ENCODE peak calls at places on chromosomes 16 and 17, in four cellular contexts. P is bronchial epithelial cell, O is upper lobe of left lung, Z is testis. H is an unnamed sample. For H3K36me3, the result is how much of the 10 kb centered on the place peaks cover.

GRCh38 chr16:27232061-27232841 is 28.9 kb downstream of the KDM8 start:
- DNase-seq in P (no peak), O (no peak), Z (no peak), H (peak)

GRCh38 chr16:30875881-30876791 is 17.7 kb downstream of the BCL7C start:
- DNase-seq in P (peak), O (no peak), Z (no peak), H (peak)

GRCh38 chr16:24988593-24989338 is 26.4 kb downstream of the ARHGAP17 start:
- DNase-seq in P (peak), O (no peak), Z (peak), H (no peak)

GRCh38 chr16:82031116-82032084 is 3.7 kb upstream of the HSD17B2 start:
- DNase-seq in P (peak), O (no peak), Z (no peak), H (no peak)

GRCh38 chr17:5263441-5263840 is 18.6 kb upstream of the RABEP1 start:
- DNase-seq in P (no peak), O (no peak), Z (no peak), H (no peak)

GRCh38 chr16:75491876-75492275 is 3.4 kb downstream of the CHST6 start:
- DNase-seq in P (no peak), O (no peak), Z (no peak), H (no peak)

GRCh38 chr17:42456223-42457106 is 2.2 kb upstream of the ATP6V0A1 start:
- DNase-seq in P (peak), O (no peak), Z (peak), H (peak)

GRCh38 chr16:12646490-12647274 is 157.0 kb downstream of the CPPED1 start:
- DNase-seq in P (no peak), O (no peak), Z (no peak), H (peak)

GRCh38 chr16:58466396-58466795 is 33.5 kb upstream of the NDRG4 start:
- DNase-seq in P (no peak), O (no peak), Z (no peak), H (no peak)

GRCh38 chr17:76023900-76024237 is 3.2 kb downstream of the EVPL start:
- DNase-seq in P (no peak), O (no peak), Z (no peak), H (no peak)

GRCh38 chr17:59652119-59652518 is 32.4 kb downstream of the CLTC start:
- DNase-seq in P (no peak), O (no peak), Z (no peak), H (no peak)

GRCh38 chr17:77665833-77666232 is 292.7 kb upstream of the TNRC6C start:
- DNase-seq in P (no peak), O (no peak), Z (no peak), H (no peak)

GRCh38 chr16:21277927-21278706 is at the start of gene CRYM:
- DNase-seq in P (peak), O (peak), Z (peak), H (peak)

GRCh38 chr16:87780385-87780989 is 14.7 kb upstream of the KLHDC4 start:
- DNase-seq in P (peak), O (peak), Z (peak), H (peak)

GRCh38 chr17:54518706-54519105 is 381.9 kb upstream of the TOM1L1 start:
- DNase-seq in P (no peak), O (no peak), Z (no peak), H (no peak)

GRCh38 chr17:67784364-67785121 is 40.8 kb upstream of the BPTF start:
- DNase-seq in P (no peak), O (no peak), Z (peak), H (no peak)

GRCh38 chr16:31474173-31474714 is 2.3 kb downstream of the TGFB1I1 start:
- DNase-seq in P (no peak), O (no peak), Z (no peak), H (no peak)

GRCh38 chr17:17300624-17301568 is 2.3 kb upstream of the NT5M start:
- DNase-seq in P (peak), O (peak), Z (peak), H (peak)

GRCh38 chr17:78013683-78014467 is 55.4 kb downstream of the TNRC6C start:
- DNase-seq in P (peak), O (peak), Z (peak), H (no peak)

GRCh38 chr17:72303787-72304733 is 183.2 kb downstream of the SOX9 start:
- DNase-seq in P (no peak), O (no peak), Z (no peak), H (no peak)

GRCh38 chr17:8124350-8125195 is 667 bp upstream of the HES7 start:
- DNase-seq in P (no peak), O (no peak), Z (no peak), H (no peak)

GRCh38 chr16:86498661-86499493 is 11.4 kb upstream of the FOXF1 start:
- DNase-seq in P (no peak), O (no peak), Z (no peak), H (no peak)

GRCh38 chr17:57597531-57598453 is 147.3 kb downstream of the CCDC182 start:
- DNase-seq in P (peak), O (peak), Z (peak), H (no peak)
- TF ChIP-seq CTCF in P (peak), O (peak), Z (peak), H (peak)

GRCh38 chr17:2180768-2181167 is 122.8 kb downstream of the SMG6 start:
- DNase-seq in P (no peak), O (no peak), Z (no peak), H (no peak)

GRCh38 chr17:2181206-2181983 is 122.2 kb downstream of the SMG6 start:
- DNase-seq in P (peak), O (no peak), Z (peak), H (no peak)

GRCh38 chr17:2178798-2179505 is 124.0 kb downstream of the HIC1 start:
- DNase-seq in P (no peak), O (peak), Z (no peak), H (no peak)

GRCh38 chr17:2177235-2177811 is 122.4 kb downstream of the HIC1 start:
- DNase-seq in P (peak), O (no peak), Z (no peak), H (no peak)

GRCh38 chr17:2179615-2180295 is 123.8 kb downstream of the SMG6 start:
- DNase-seq in P (no peak), O (peak), Z (peak), H (no peak)
- H3K36me3 ChIP-seq in P (under half), O (under half), Z (under half), H (under half)

GRCh38 chr17:15334266-15334665 is 7.1 kb downstream of the TEKT3 start:
- DNase-seq in P (peak), O (no peak), Z (no peak), H (no peak)

GRCh38 chr17:15335446-15335845 is 6.0 kb downstream of the TEKT3 start:
- DNase-seq in P (no peak), O (no peak), Z (no peak), H (no peak)

DNA sequence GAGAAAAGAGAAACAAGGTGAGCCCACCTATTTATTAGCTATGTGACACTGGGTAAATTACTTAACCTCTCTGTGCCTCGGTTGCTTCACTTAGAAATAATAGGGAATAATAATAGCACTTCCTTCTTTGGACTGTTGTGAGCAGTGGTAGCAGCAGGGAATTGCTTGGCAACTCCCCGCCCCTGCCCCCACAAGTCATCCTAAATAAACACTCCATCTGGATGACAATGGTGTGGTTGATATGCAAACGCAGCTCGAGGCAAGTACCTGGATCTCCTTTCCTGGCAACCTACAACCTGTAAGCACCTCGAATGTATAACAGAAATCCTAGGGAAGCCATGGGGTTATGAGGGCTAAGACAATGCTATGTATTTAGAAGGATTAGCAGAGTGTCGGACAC is 9.1 kb downstream of the TEKT3 start:
- DNase-seq in P (no peak), O (no peak), Z (no peak), H (no peak)
- H3K4me3 ChIP-seq in P (no peak), O (no peak), Z (no peak), H (no peak)

GRCh38 chr17:28421775-28422305 is 15.8 kb upstream of the SLC46A1 start:
- DNase-seq in P (no peak), O (peak), Z (no peak), H (no peak)
- TF ChIP-seq CTCF in P (no peak), O (no peak), Z (no peak), H (no peak)

GRCh38 chr17:30997842-30998241 is 27.0 kb downstream of the RNF135 start:
- DNase-seq in P (no peak), O (no peak), Z (no peak), H (no peak)
- H3K36me3 ChIP-seq in P (under half), O (under half), Z (under half), H (under half)

GRCh38 chr17:48997827-48998556 is 807 bp downstream of the IGF2BP1 start:
- DNase-seq in P (no peak), O (no peak), Z (no peak), H (no peak)
- H3K4me3 ChIP-seq in P (no peak), O (peak), Z (peak), H (peak)

H was measured in GM06990.